ENCODE peak calls at places on chromosomes 2 and 18, in six cellular contexts. P is HepG2, O is GM23248, W is PC-3, R is IMR-90, Q is neural progenitor cell. Z is an unnamed sample.

GRCh38 chr2:46144133-46144800 is 152.9 kb upstream of the EPAS1 start:
- DNase-seq in R (no peak), W (no peak), Q (no peak), P (no peak), O (no peak), Z (no peak)

GRCh38 chr2:135701442-135701841 is 40.2 kb upstream of the UBXN4 start:
- DNase-seq in Q (no peak), R (peak; percentile 79), P (no peak), W (peak; percentile 57), O (peak; percentile 81), Z (peak; percentile 63)

GRCh38 chr18:63762518-63762917 is 12.7 kb upstream of the SERPINB7 start:
- DNase-seq in P (no peak), W (peak; percentile 89), O (peak; percentile 89), R (peak; percentile 89), Q (no peak), Z (peak; percentile 93)

GRCh38 chr2:241858206-241859016 is at the start of gene PDCD1:
- DNase-seq in P (peak; percentile 31), W (no peak), O (no peak), R (no peak), Q (no peak), Z (no peak)

GRCh38 chr2:158644139-158644538 is 151.0 kb upstream of the DAPL1 start:
- DNase-seq in O (peak; percentile 44), P (no peak), R (peak; percentile 92), Q (no peak), W (no peak), Z (no peak)

GRCh38 chr2:64987963-64988419 is 1.2 kb upstream of the SLC1A4 start:
- DNase-seq in P (peak; percentile 74), R (peak; percentile 94), W (peak; percentile 75), Q (no peak), O (peak; percentile 96), Z (no peak)

GRCh38 chr18:26648509-26649192 is 100.3 kb upstream of the KCTD1 start:
- DNase-seq in W (no peak), P (no peak), O (no peak), R (no peak), Q (no peak), Z (no peak)

GRCh38 chr2:204645018-204645775 is 99.9 kb downstream of the PARD3B start:
- DNase-seq in P (no peak), W (peak; percentile 85), O (peak; percentile 57), Q (no peak), R (peak; percentile 64), Z (peak; percentile 11)

GRCh38 chr2:155675920-155676319 is 656.6 kb downstream of the NR4A2 start:
- DNase-seq in Q (no peak), R (no peak), O (no peak), P (no peak), W (no peak), Z (no peak)

GRCh38 chr18:39667905-39668304 is 2102.3 kb upstream of the CELF4 start:
- DNase-seq in O (peak; percentile 26), Q (no peak), R (peak; percentile 28), P (no peak), W (no peak), Z (peak; percentile 33)

GRCh38 chr2:107645586-107645985 is 181.1 kb upstream of the RGPD4 start:
- DNase-seq in P (no peak), Q (no peak), O (no peak), W (no peak), R (no peak), Z (no peak)

GRCh38 chr18:3401669-3402620 is 48.0 kb upstream of the TGIF1 start:
- DNase-seq in W (no peak), P (no peak), O (no peak), R (no peak), Q (no peak), Z (no peak)

GRCh38 chr18:48068916-48069445 is 138.5 kb upstream of the SMAD2 start:
- DNase-seq in R (no peak), Q (no peak), O (no peak), P (no peak), W (no peak), Z (peak; percentile 75)

GRCh38 chr2:105592288-105592687 is 152.4 kb upstream of the NCK2 start:
- DNase-seq in R (no peak), O (no peak), W (no peak), P (no peak), Q (no peak), Z (no peak)

GRCh38 chr18:72848534-72849237 is 19.1 kb downstream of the NETO1 start:
- DNase-seq in R (no peak), O (no peak), P (no peak), W (peak; percentile 88), Q (no peak), Z (peak; percentile 95)

GRCh38 chr2:75466708-75467311 is 93.9 kb downstream of the EVA1A start:
- DNase-seq in Q (peak; percentile 65), O (peak; percentile 56), P (peak; percentile 39), W (peak; percentile 65), R (peak; percentile 15), Z (peak; percentile 23)

GRCh38 chr2:108418416-108418815 is 30.6 kb upstream of the GCC2 start:
- DNase-seq in Q (no peak), W (no peak), R (no peak), P (no peak), O (no peak), Z (no peak)

GRCh38 chr2:43184339-43184895 is 42.0 kb downstream of the ZFP36L2 start:
- DNase-seq in W (peak; percentile 96), O (peak; percentile 92), Q (no peak), P (peak; percentile 94), R (peak; percentile 78), Z (peak; percentile 95)

GRCh38 chr2:12539306-12539705 is 177.4 kb upstream of the TRIB2 start:
- DNase-seq in R (no peak), Q (no peak), P (no peak), W (no peak), O (no peak), Z (no peak)

DNA sequence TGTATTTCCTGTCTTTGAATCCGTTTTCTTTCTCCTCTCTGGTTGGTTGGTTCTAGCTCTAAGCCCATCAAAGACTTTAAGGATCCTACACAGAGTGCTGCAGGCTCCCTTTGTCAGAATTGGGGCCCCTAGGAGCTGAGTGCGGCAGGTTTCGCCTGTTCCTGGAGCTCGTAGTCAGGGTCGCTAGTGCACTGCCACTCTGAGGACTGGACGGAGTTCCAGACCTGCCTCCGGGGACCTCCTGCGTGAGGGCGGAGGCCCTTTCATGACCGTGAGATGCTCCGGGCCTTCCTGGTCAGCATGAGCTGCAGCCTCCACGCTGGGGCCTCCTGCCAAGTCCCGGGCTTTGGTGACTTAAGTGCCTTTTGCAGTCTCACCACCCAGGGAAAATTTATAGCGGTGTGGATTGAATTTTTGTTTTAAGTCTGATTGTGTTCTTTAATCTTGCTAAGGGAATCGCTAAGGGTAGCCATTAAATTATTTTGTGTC is 33.7 kb downstream of the CHRNA1 start:
- DNase-seq in R (no peak), W (no peak), O (peak; percentile 6), P (no peak), Q (peak; percentile 39), Z (no peak)
- H3K4me2 ChIP-seq in R (peak overlapping the region; percentile 84), W (no peak overlapping the region), O (peak overlapping the region; percentile 80), P (no peak overlapping the region), Q (peak overlapping the region; percentile 78), Z (peak overlapping the region; percentile 73)

DNA sequence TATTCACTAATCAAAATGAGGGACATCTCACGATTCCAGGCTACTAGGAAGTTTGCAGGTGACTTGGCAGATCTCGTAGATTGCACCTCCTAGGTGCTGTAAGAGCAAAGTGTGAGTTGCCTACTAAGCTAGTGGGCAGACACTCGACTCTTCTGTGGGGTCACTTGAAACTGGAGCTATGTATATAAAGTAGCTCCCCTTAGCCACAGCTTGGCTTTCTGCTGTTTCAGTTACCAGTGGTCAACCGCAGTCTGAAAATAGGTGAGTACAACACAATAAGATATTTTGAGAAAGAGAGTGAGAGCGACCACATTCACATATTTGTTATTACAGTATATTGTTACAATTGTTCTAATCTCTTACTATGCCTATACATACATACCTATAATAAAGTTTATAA is 23.3 kb downstream of the CTAGE1 start:
- DNase-seq in W (no peak), O (no peak), P (no peak), Q (no peak), R (no peak), Z (no peak)
- H3K4me2 ChIP-seq in W (no peak overlapping the region), O (no peak overlapping the region), P (no peak overlapping the region), Q (no peak overlapping the region), R (no peak overlapping the region), Z (no peak overlapping the region)

GRCh38 chr2:224580248-224580647 is 4.9 kb downstream of the CUL3 start:
- DNase-seq in R (no peak), W (no peak), Q (no peak), O (no peak), P (no peak), Z (no peak)

GRCh38 chr2:224577541-224577940 is 7.6 kb downstream of the CUL3 start:
- DNase-seq in W (no peak), Q (no peak), R (no peak), P (no peak), O (no peak), Z (no peak)

GRCh38 chr2:224576098-224576715 is 9.0 kb downstream of the CUL3 start:
- DNase-seq in Q (no peak), W (no peak), R (no peak), O (no peak), P (no peak), Z (no peak)

GRCh38 chr2:224584111-224584764 is 925 bp downstream of the CUL3 start:
- DNase-seq in O (peak; percentile 72), P (peak; percentile 34), R (peak; percentile 38), W (peak; percentile 31), Q (peak; percentile 68), Z (peak; percentile 38)

GRCh38 chr2:224579411-224579810 is 5.8 kb downstream of the CUL3 start:
- DNase-seq in R (peak; percentile 59), W (peak; percentile 19), P (no peak), Q (no peak), O (peak; percentile 39), Z (peak; percentile 43)
- H3K4me2 ChIP-seq in R (peak overlapping the region; percentile 61), W (peak overlapping the region; percentile 30), P (peak overlapping the region; percentile 15), Q (peak overlapping the region; percentile 19), O (peak overlapping the region; percentile 20), Z (peak overlapping the region; percentile 55)

GRCh38 chr2:39772086-39772811 is 6.8 kb downstream of the THUMPD2 start:
- DNase-seq in W (peak; percentile 61), R (peak; percentile 79), O (peak; percentile 75), P (no peak), Q (no peak), Z (peak; percentile 84)
- H3K4me2 ChIP-seq in W (peak overlapping the region; percentile 16), R (peak overlapping the region; percentile 59), O (peak overlapping the region; percentile 32), P (no peak overlapping the region), Q (no peak overlapping the region), Z (peak overlapping the region; percentile 46)

DNA sequence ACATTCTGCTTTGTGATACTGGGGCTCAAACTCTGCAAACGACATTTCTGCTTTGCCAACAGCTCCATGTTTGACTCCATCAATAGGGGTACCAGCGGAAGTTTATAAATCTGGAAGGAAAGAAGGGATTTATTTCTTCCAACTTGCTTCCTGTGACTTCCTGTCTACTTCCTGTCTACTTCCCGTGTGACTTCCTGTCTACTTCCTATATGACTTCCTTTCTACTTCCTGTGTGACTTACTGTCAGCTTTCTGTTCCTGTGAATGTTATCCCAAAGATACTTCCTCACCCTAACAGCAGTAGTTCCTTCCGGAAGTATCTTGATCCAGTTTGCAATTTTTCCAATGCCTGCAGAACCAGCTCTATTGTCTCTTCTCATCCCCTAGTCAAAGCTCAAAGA is 52.0 kb upstream of the MBOAT2 start:
- DNase-seq in W (no peak), R (no peak), Q (no peak), P (no peak), O (no peak), Z (no peak)
- H3K4me2 ChIP-seq in W (no peak overlapping the region), R (no peak overlapping the region), Q (no peak overlapping the region), P (no peak overlapping the region), O (no peak overlapping the region), Z (no peak overlapping the region)

GRCh38 chr18:59802031-59802430 is 97.8 kb upstream of the PMAIP1 start:
- DNase-seq in P (no peak), W (no peak), O (no peak), Q (no peak), R (no peak), Z (no peak)
- H3K4me2 ChIP-seq in P (no peak overlapping the region), W (no peak overlapping the region), O (no peak overlapping the region), Q (no peak overlapping the region), R (no peak overlapping the region), Z (no peak overlapping the region)